ENCODE peak calls at places on chromosome 16, in ten cellular contexts. X is thoracic aorta; T is CD8-positive, alpha-beta T cell; M is left ventricle myocardium inferior; Z is A673; B is fibroblast of lung; I is HCT116; E is endothelial cell of umbilical vein; C is cardiac muscle cell; Q is esophagus muscularis mucosa. P is an unnamed sample.

GRCh38 chr16:30715777-30716445 is 16.9 kb downstream of the SRCAP start:
- DNase-seq in E (no peak), I (no peak), B (peak; percentile 40), C (peak; percentile 57), M (no peak), Z (peak; percentile 72), T (peak; percentile 44), Q (no peak), X (no peak), P (no peak)

GRCh38 chr16:53695070-53695469 is 8.6 kb downstream of the RPGRIP1L start:
- DNase-seq in X (no peak), M (no peak), Z (no peak), B (peak; percentile 94), C (no peak), Q (no peak), E (no peak), T (no peak), I (no peak), P (no peak)

GRCh38 chr16:56275801-56276200 is 84.5 kb downstream of the GNAO1 start:
- DNase-seq in Q (no peak), C (no peak), Z (no peak), E (no peak), B (no peak), T (no peak), M (no peak), X (no peak), I (no peak), P (no peak)

GRCh38 chr16:10984509-10984908 is 40.1 kb downstream of the CLEC16A start:
- DNase-seq in M (no peak), Z (no peak), I (no peak), E (no peak), Q (no peak), C (peak; percentile 59), X (no peak), B (peak; percentile 67), T (no peak), P (no peak)

GRCh38 chr16:88435437-88436355 is 17.4 kb upstream of the ZFPM1 start:
- DNase-seq in M (no peak), I (no peak), E (no peak), Z (no peak), T (no peak), Q (no peak), X (no peak), C (no peak), B (no peak), P (no peak)

GRCh38 chr16:75267631-75268264 is 16.3 kb upstream of the BCAR1 start:
- DNase-seq in E (peak; percentile 64), Z (peak; percentile 57), I (peak; percentile 54), Q (no peak), B (peak; percentile 64), M (peak; percentile 82), T (no peak), C (no peak), X (no peak), P (peak; percentile 65)

GRCh38 chr16:15996432-15997109 is 47.2 kb downstream of the ABCC1 start:
- DNase-seq in I (peak; percentile 65), Q (no peak), X (no peak), C (peak; percentile 91), Z (no peak), B (peak; percentile 91), T (no peak), M (no peak), E (peak; percentile 89), P (peak; percentile 34)

GRCh38 chr16:89784409-89784808 is 32.0 kb downstream of the FANCA start:
- DNase-seq in B (no peak), T (no peak), C (no peak), E (no peak), M (no peak), Z (no peak), X (no peak), Q (no peak), I (no peak), P (no peak)

GRCh38 chr16:8892101-8892575 is 10.0 kb downstream of the LITAFD start:
- DNase-seq in X (no peak), T (no peak), Q (no peak), M (no peak), E (no peak), Z (no peak), B (no peak), I (no peak), C (no peak), P (no peak)

DNA sequence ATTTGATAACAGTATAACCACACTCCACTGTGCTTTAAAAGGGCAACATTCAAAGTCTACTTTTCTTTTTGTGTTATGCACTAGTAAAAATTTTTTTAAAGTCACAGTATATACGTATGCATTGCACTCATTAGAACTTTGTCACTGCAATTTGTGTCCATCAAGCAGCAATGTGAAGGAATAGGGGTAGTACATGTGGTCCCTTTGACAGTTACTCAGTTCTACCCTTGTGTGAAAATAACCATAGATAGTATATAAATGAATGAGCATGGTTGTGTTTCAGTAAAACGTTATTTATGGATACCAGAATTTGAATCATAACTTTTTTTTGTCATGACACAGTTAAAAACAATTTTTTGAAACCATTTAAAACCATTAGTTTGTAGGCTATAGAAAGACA is 30.7 kb downstream of the NFATC3 start:
- DNase-seq in E (no peak), Q (no peak), X (no peak), M (no peak), I (no peak), B (no peak), T (no peak), C (no peak), Z (no peak), P (no peak)
- H3K4me1 ChIP-seq in E (no peaks in the 10 kb centered on the region), Q (peaks cover 12% of the 10 kb centered on the region), X (no peaks in the 10 kb centered on the region), M (peaks cover 31% of the 10 kb centered on the region), I (no peaks in the 10 kb centered on the region), B (no peaks in the 10 kb centered on the region), T (peaks cover 89% of the 10 kb centered on the region), C (no peaks in the 10 kb centered on the region), Z (no peaks in the 10 kb centered on the region), P (peaks cover 12% of the 10 kb centered on the region)

GRCh38 chr16:1942810-1943726 is at the start of gene MSRB1:
- DNase-seq in C (peak; percentile 99), I (peak; percentile 95), E (peak; percentile 99), B (peak; percentile 95), Z (peak; percentile 100), Q (peak; percentile 100), X (peak; percentile 99), M (peak; percentile 100), T (peak; percentile 99), P (peak; percentile 100)
- TF ChIP-seq CTCF in C (no peak), I (no peak), E (no peak), B (no peak), Z (peak; percentile 13), Q (peak; percentile 5), X (no peak), M (no peak), T (no peak), P (no peak)

DNA sequence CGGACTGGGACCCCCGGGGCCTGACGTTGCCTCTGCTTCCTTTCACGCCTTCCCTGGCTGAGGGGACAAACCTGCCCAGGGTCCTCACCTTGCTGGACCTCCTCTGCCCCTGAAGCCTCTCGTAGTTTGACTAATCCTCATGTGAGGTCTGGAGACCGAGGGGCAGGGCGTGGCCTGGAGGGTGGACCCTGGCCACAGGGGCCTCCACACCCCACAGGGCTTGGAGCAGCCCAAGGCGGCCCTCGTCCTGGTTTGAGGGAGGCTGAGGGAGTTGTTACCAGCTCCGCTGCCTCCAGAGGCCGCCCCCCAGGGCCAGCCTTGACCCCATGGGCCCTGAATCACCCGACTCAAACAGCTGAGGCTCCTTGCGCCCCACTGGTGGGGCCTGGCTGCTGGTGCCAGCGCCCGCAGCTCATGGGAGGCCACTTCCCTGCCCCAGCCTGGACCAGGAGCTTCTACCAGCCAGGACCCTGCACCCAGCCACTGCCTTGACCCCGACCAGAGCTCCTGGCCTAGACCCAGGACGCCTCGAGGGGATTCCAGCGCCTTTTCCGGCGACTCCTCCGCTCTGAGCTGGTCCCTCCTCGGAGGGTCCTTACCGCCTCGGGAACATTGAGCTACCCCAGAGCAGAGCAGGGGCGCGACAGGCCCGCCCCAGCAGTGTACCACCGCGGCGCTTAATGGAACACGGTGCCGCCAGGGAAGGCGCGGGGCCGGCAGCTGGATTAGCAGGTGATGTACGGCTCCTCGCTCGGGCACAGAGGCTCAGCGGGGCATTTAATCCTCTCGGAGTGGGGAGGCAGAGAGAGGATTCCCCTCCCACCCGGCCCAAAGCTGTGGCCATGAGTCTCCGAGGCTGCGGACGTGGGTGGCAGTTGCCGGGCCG is 37.1 kb downstream of the GSE1 start:
- DNase-seq in C (no peak), Z (peak; percentile 52), I (no peak), M (no peak), B (no peak), X (no peak), E (no peak), Q (no peak), T (no peak), P (no peak)
- H3K4me1 ChIP-seq in C (no peaks in the 10 kb centered on the region), Z (peaks cover 51% of the 10 kb centered on the region), I (peaks cover 50% of the 10 kb centered on the region), M (peaks cover 32% of the 10 kb centered on the region), B (peaks cover 10% of the 10 kb centered on the region), X (peaks cover 8% of the 10 kb centered on the region), E (no peaks in the 10 kb centered on the region), Q (peaks cover 39% of the 10 kb centered on the region), T (peaks cover 4% of the 10 kb centered on the region), P (peaks cover 68% of the 10 kb centered on the region)

GRCh38 chr16:54817940-54818574 is 112.6 kb upstream of the IRX5 start:
- DNase-seq in C (no peak), Z (no peak), X (no peak), I (no peak), M (no peak), B (no peak), T (no peak), Q (no peak), E (no peak), P (no peak)

GRCh38 chr16:54813778-54814177 is 116.9 kb upstream of the IRX5 start:
- DNase-seq in B (no peak), M (no peak), E (no peak), Z (no peak), I (no peak), C (no peak), Q (no peak), X (no peak), T (no peak), P (no peak)

GRCh38 chr16:54815177-54815576 is 115.5 kb upstream of the IRX5 start:
- DNase-seq in C (no peak), E (no peak), I (no peak), Q (no peak), T (no peak), X (no peak), M (peak; percentile 18), B (no peak), Z (no peak), P (no peak)

GRCh38 chr16:54816471-54816870 is 114.2 kb upstream of the IRX5 start:
- DNase-seq in T (no peak), C (no peak), E (no peak), X (no peak), B (no peak), M (no peak), I (no peak), Q (no peak), Z (no peak), P (no peak)

DNA sequence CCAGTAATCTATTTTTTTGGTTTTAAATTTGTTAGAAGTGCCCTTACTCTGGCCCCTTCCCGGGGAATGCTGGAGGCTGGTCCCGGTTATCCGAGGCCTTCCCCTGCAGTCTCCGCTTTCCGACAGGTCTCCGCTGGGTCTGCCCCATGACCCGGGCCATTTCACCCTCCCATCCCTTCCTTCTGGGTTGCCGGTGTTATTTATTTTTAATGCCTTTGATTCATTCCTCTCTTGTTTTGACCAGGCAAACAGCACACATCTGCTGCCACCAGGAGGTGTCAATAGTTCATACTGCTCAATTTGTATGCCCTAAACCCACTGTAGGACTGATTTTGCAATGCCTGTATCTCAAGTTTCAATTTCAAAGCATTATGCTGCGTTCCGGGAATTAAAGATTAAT is 113.2 kb upstream of the IRX5 start:
- DNase-seq in I (no peak), Z (peak; percentile 27), T (no peak), Q (no peak), X (no peak), B (no peak), C (peak; percentile 8), M (no peak), E (no peak), P (peak; percentile 40)
- TF ChIP-seq CTCF in I (peak; percentile 29), Z (peak; percentile 42), T (no peak), Q (no peak), X (no peak), B (no peak), C (peak; percentile 9), M (peak; percentile 54), E (no peak), P (peak; percentile 53)

GRCh38 chr16:81482329-81483063 is 37.9 kb downstream of the CMIP start:
- DNase-seq in C (no peak), E (no peak), T (no peak), X (no peak), M (no peak), I (no peak), Q (no peak), Z (no peak), B (no peak), P (no peak)
- H3K4me1 ChIP-seq in C (peaks cover 10% of the 10 kb centered on the region), E (peaks cover 38% of the 10 kb centered on the region), T (peaks cover 51% of the 10 kb centered on the region), X (peaks cover 10% of the 10 kb centered on the region), M (peaks cover 69% of the 10 kb centered on the region), I (peaks cover 67% of the 10 kb centered on the region), Q (peaks cover 70% of the 10 kb centered on the region), Z (no peaks in the 10 kb centered on the region), B (peaks cover 17% of the 10 kb centered on the region), P (peaks cover 82% of the 10 kb centered on the region)